ENCODE peak calls at places on chromosomes 1 and 21, in seven cellular contexts. Y, L, C, T, K, E and G are unnamed samples. For H3K4me1, the result is how much of the 10 kb centered on the place peaks cover.

GRCh38 chr1:53581476-53581875 is 122.3 kb downstream of the DMRTB1 start:
- DNase-seq in L (no peak), E (no peak), T (no peak), C (no peak), Y (no peak), K (no peak), G (no peak)

GRCh38 chr1:239317948-239318347 is 68.4 kb upstream of the CHRM3 start:
- DNase-seq in L (no peak), T (no peak), K (no peak), Y (no peak), E (no peak), C (no peak), G (no peak)

GRCh38 chr1:11046270-11046566 is 821 bp downstream of the MASP2 start:
- DNase-seq in E (peak), K (peak), C (no peak), Y (no peak), L (no peak), T (no peak), G (no peak)

GRCh38 chr1:113677250-113678158 is 81.8 kb downstream of the PHTF1 start:
- DNase-seq in C (no peak), T (peak), K (peak), L (no peak), Y (peak), E (peak), G (peak)

GRCh38 chr1:154154534-154155181 is at the start of gene NUP210L:
- DNase-seq in T (peak), E (no peak), L (peak), Y (no peak), K (no peak), C (no peak), G (no peak)

GRCh38 chr1:31377361-31377863 is 4.5 kb upstream of the FABP3 start:
- DNase-seq in K (no peak), C (no peak), Y (no peak), T (no peak), L (no peak), E (no peak), G (no peak)

GRCh38 chr1:227440167-227440566 is 121.9 kb upstream of the CDC42BPA start:
- DNase-seq in Y (no peak), E (no peak), K (no peak), C (no peak), T (peak), L (no peak), G (no peak)

GRCh38 chr1:114278911-114279310 is 125.2 kb upstream of the SYT6 start:
- DNase-seq in E (no peak), Y (no peak), T (no peak), K (no peak), L (no peak), C (no peak), G (no peak)

GRCh38 chr1:104648269-104648691 is 898.6 kb downstream of the AMY1C start:
- DNase-seq in C (no peak), E (peak), L (no peak), T (peak), Y (no peak), K (peak), G (peak)

GRCh38 chr1:151146416-151147131 is at the start of gene SEMA6C:
- DNase-seq in K (peak), Y (peak), T (peak), E (peak), C (peak), L (no peak), G (no peak)

GRCh38 chr1:205444931-205445652 is 10.8 kb downstream of the BLACAT1 start:
- DNase-seq in K (no peak), C (no peak), T (peak), L (no peak), E (no peak), Y (no peak), G (no peak)

GRCh38 chr21:34086887-34087306 is 13.5 kb downstream of the MRPS6 start:
- DNase-seq in E (no peak), C (no peak), T (peak), L (no peak), Y (no peak), K (no peak), G (no peak)

GRCh38 chr1:34754878-34755637 is at the start of gene GJB5:
- DNase-seq in C (no peak), E (no peak), L (no peak), Y (peak), T (no peak), K (no peak), G (no peak)

GRCh38 chr1:23557471-23558124 is 1.7 kb downstream of the ID3 start:
- DNase-seq in L (no peak), E (no peak), Y (no peak), K (no peak), C (no peak), T (no peak), G (no peak)

GRCh38 chr1:147168626-147169058 is 3.6 kb downstream of the PRKAB2 start:
- DNase-seq in K (no peak), Y (no peak), E (peak), L (no peak), T (peak), C (no peak), G (no peak)

GRCh38 chr1:165137551-165138316 is 218.8 kb downstream of the LMX1A start:
- DNase-seq in K (no peak), Y (no peak), C (no peak), T (no peak), L (no peak), E (peak), G (no peak)

GRCh38 chr1:100265562-100265930 is 470 bp upstream of the RTCA start:
- DNase-seq in C (no peak), E (peak), Y (peak), L (no peak), T (peak), K (no peak), G (no peak)

GRCh38 chr1:198559362-198559761 is 18.9 kb upstream of the ATP6V1G3 start:
- DNase-seq in L (no peak), C (no peak), K (no peak), E (no peak), T (no peak), Y (no peak), G (no peak)

GRCh38 chr1:226820935-226821718 is 49.3 kb upstream of the PSEN2 start:
- DNase-seq in E (no peak), C (no peak), Y (no peak), L (no peak), K (peak), T (peak), G (peak)

GRCh38 chr1:164591858-164592257 is 32.9 kb downstream of the PBX1 start:
- DNase-seq in L (no peak), Y (no peak), K (no peak), T (no peak), E (no peak), C (no peak), G (no peak)

GRCh38 chr21:44496196-44496899 is 41.0 kb downstream of the LRRC3 start:
- DNase-seq in E (no peak), K (no peak), T (no peak), L (no peak), Y (no peak), C (no peak), G (no peak)

GRCh38 chr1:183019126-183019740 is 4.0 kb upstream of the LAMC1 start:
- DNase-seq in L (no peak), E (peak), C (no peak), Y (no peak), K (no peak), T (no peak), G (no peak)

GRCh38 chr21:35840197-35840799 is 220.0 kb downstream of the SETD4 start:
- DNase-seq in L (no peak), Y (peak), T (peak), C (no peak), K (peak), E (peak), G (peak)

GRCh38 chr1:153705484-153705883 is 22.4 kb upstream of the INTS3 start:
- DNase-seq in K (no peak), L (no peak), E (no peak), T (no peak), C (no peak), Y (no peak), G (no peak)

GRCh38 chr1:184789899-184790298 is 35.2 kb upstream of the EDEM3 start:
- DNase-seq in Y (no peak), E (no peak), L (no peak), K (no peak), C (no peak), T (no peak), G (no peak)

GRCh38 chr1:79304131-79304530 is 297.6 kb upstream of the ADGRL4 start:
- DNase-seq in C (no peak), T (no peak), Y (no peak), K (no peak), E (no peak), L (no peak), G (no peak)

GRCh38 chr1:224226849-224227502 is 43.9 kb downstream of the DEGS1 start:
- DNase-seq in T (no peak), C (no peak), K (no peak), E (no peak), L (no peak), Y (no peak), G (no peak)

GRCh38 chr1:224219612-224220011 is 36.6 kb downstream of the DEGS1 start:
- DNase-seq in Y (no peak), K (no peak), C (no peak), L (no peak), E (no peak), T (no peak), G (no peak)

GRCh38 chr1:224219011-224219611 is 36.1 kb downstream of the DEGS1 start:
- DNase-seq in E (no peak), Y (no peak), L (no peak), C (no peak), T (no peak), K (no peak), G (no peak)

DNA sequence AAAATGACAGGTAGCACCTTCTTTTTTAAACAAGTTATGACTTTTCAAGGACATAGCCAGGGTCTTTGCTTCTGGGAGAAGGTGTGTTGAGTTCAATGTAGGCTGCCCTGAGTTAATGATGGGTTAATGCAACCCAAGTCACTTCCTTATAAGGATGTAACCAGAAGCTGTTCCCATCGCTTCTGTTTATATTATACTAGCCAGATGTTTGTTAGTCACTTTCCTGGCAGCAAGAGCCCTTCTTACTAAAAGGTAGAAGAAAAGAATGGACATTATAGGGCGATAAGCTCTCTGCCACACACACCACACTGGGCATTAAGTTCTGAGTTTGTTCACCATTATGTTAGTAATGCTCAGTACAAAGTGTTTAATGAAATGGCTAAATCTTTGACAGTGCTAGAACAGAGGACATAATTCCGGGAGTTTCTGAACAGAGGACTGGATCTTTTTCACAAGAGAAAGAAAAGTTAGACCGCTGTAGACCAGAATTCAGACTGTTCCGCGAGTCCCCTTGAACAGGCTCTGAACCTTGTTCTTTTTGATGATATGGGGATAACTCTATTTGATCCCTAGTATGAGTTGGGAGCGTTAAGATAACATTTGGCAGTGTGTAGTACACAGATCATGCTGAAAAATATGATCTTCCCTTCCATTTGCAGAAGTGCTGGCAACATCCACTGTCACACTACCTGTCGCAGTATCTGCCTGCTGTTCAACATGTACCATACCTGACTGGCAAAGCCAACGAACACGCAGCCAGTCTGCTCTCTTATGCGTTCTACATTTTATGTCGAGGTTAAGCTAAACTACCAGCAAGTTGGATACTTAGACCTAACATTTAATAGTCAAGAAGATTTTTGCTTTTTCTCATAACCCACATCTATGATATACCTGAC is 41.0 kb downstream of the DEGS1 start:
- DNase-seq in T (no peak), C (no peak), Y (no peak), L (no peak), E (no peak), K (no peak), G (peak)
- TF ChIP-seq SIN3A in T (no peak), C (no peak), Y (no peak), L (no peak), E (no peak), K (no peak), G (no peak)

GRCh38 chr1:204275695-204276596 is 62.2 kb upstream of the GOLT1A start:
- DNase-seq in C (no peak), L (no peak), K (peak), E (no peak), Y (no peak), T (no peak), G (no peak)
- H3K4me1 ChIP-seq in C (under half), L (under half), K (half or more), E (under half), Y (under half), T (under half), G (under half)

DNA sequence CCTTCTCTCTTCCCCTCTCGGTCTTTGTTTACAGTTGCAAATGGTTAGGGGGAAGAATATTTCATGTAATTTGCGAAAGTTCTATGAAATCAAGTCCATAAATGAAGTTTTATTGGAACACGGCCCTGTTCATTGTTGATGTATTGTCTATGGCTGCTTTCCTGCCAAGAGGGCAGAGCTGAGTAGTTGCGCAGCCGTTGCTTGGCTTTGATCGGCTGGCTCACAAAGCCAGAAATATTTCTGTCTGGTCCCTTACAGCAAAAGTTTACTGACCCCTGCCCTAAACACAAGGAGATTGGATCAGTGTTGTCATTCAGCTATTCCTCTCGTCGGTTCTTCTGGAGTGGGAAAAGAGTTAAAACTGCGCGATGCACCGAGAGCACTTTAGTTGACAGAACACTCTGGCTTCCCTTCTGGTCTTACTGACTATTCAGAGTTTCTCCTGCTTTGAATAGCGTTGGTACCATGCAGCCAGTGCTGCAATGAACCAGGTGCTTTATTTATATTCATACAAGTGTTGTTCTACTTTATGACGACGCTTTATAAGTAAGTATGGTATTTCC is 831 bp downstream of the ZBTB40 start:
- DNase-seq in E (no peak), K (no peak), T (peak), L (no peak), Y (no peak), C (peak), G (no peak)
- TF ChIP-seq SIN3A in E (no peak), K (no peak), T (no peak), L (no peak), Y (no peak), C (no peak), G (no peak)

DNA sequence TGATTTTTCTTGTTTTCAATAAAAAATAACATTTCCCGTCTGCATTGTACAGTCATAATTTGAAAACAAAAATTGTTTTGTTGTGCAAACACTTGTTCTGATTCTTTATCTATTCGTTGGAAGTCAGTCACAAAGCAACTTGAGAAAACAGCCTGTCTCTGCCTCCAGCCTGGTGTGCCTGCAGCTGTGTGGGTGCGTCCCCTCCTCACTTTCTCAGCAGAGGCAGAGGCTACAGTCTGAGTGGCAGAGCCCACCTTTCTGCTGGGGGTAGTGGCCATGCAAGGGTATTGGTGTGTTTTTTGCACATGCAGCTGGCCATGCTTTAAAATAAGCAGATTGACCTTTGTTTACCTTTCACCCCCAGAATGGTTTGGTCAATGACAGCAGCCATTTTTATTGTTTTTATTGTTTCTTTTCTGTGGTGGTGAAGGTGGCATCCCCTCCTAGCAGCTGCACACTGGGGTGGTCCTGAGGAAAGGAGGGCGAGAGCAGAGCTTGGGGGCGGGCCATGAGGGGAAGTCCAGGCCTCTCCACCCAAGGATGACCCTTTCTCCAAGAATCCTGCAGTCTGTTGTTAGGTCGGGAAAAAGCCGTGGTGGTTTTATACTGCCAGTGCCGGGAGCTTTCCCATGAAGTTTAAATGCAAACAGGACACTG is 159.6 kb downstream of the PCBP3 start:
- DNase-seq in Y (no peak), C (no peak), T (no peak), L (no peak), E (no peak), K (no peak), G (no peak)
- H3K4me1 ChIP-seq in Y (under half), C (under half), T (under half), L (under half), E (under half), K (under half), G (under half)